ENCODE peak calls at places on chromosomes 11 and 22, in seven cellular contexts. E, D, J, C, S, V and O are unnamed samples.
A peak's percentile ranks its signal among the peaks of the same experiment; 100 is the strongest.

GRCh38 chr11:12617632-12618031 is 56.6 kb upstream of the TEAD1 start:
- DNase-seq in E (no peak), D (no peak), J (no peak), C (no peak), S (no peak), V (no peak), O (no peak)

GRCh38 chr22:43289551-43289963 is 53.6 kb downstream of the SCUBE1 start:
- DNase-seq in E (no peak), D (no peak), J (no peak), C (no peak), S (no peak), V (no peak), O (no peak)

GRCh38 chr22:24761888-24762675 is 12.4 kb downstream of the PIWIL3 start:
- DNase-seq in E (no peak), D (no peak), J (no peak), C (no peak), S (no peak), V (no peak), O (no peak)

GRCh38 chr11:126352163-126352562 is 3.3 kb upstream of the ST3GAL4 start:
- DNase-seq in E (no peak), D (no peak), J (no peak), C (no peak), S (no peak), V (no peak), O (no peak)

GRCh38 chr22:35642305-35642741 is 5.9 kb upstream of the APOL6 start:
- DNase-seq in E (peak; percentile 63), D (no peak), J (no peak), C (no peak), S (no peak), V (no peak), O (no peak)

GRCh38 chr22:27798526-27799333 is 2.8 kb downstream of the MN1 start:
- DNase-seq in E (no peak), D (no peak), J (no peak), C (no peak), S (no peak), V (no peak), O (no peak)

GRCh38 chr11:123202723-123203122 is 7.7 kb upstream of the CLMP start:
- DNase-seq in E (no peak), D (no peak), J (no peak), C (no peak), S (no peak), V (no peak), O (no peak)

GRCh38 chr22:46054091-46054877 is 77.3 kb upstream of the WNT7B start:
- DNase-seq in E (peak; percentile 90), D (peak; percentile 63), J (peak; percentile 80), C (peak; percentile 66), S (no peak), V (peak; percentile 67), O (peak; percentile 62)

GRCh38 chr22:20257474-20258299 is 10.4 kb downstream of the RTN4R start:
- DNase-seq in E (no peak), D (no peak), J (no peak), C (no peak), S (no peak), V (no peak), O (no peak)

GRCh38 chr11:127058524-127058923 is 58.0 kb upstream of the KIRREL3 start:
- DNase-seq in E (no peak), D (no peak), J (no peak), C (no peak), S (no peak), V (no peak), O (no peak)

GRCh38 chr11:58787903-58788302 is 56.2 kb upstream of the GLYAT start:
- DNase-seq in E (no peak), D (no peak), J (peak; percentile 2), C (no peak), S (no peak), V (no peak), O (no peak)

GRCh38 chr11:35116762-35117588 is 22.0 kb upstream of the CD44 start:
- DNase-seq in E (no peak), D (no peak), J (no peak), C (no peak), S (no peak), V (no peak), O (peak; percentile 90)

GRCh38 chr11:709109-709997 is 3.3 kb downstream of the EPS8L2 start:
- DNase-seq in E (no peak), D (no peak), J (no peak), C (no peak), S (no peak), V (no peak), O (no peak)
- H3K4me1 ChIP-seq in E (no peaks in the 10 kb centered on the region), D (no peaks in the 10 kb centered on the region), J (peaks cover 24% of the 10 kb centered on the region), C (peaks cover 15% of the 10 kb centered on the region), S (peaks cover 13% of the 10 kb centered on the region), V (no peaks in the 10 kb centered on the region), O (peaks cover 76% of the 10 kb centered on the region)

DNA sequence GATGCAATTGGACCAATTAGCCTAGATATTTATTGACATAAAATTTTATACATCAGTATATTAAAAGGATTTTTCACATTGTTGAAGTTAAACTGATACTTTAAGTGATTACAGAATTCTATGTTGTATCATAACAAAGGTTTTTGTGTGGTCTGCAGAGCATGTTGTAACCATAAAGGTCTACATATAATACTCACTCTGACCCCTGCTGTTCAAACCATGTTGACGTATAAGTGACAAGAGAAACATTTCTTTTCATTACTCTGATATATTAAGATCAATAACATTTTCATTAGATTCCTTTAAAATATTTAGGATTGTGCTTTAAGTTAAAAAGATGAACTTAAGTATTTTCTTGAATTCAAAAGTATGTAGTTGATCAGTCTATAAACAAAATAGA is 63.9 kb downstream of the GAS2 start:
- DNase-seq in E (no peak), D (peak; percentile 16), J (no peak), C (no peak), S (peak; percentile 34), V (no peak), O (no peak)
- H3K27me3 ChIP-seq in E (no peaks in the 10 kb centered on the region), D (no peaks in the 10 kb centered on the region), J (no peaks in the 10 kb centered on the region), C (no peaks in the 10 kb centered on the region), S (no peaks in the 10 kb centered on the region), V (no peaks in the 10 kb centered on the region), O (no peaks in the 10 kb centered on the region)

DNA sequence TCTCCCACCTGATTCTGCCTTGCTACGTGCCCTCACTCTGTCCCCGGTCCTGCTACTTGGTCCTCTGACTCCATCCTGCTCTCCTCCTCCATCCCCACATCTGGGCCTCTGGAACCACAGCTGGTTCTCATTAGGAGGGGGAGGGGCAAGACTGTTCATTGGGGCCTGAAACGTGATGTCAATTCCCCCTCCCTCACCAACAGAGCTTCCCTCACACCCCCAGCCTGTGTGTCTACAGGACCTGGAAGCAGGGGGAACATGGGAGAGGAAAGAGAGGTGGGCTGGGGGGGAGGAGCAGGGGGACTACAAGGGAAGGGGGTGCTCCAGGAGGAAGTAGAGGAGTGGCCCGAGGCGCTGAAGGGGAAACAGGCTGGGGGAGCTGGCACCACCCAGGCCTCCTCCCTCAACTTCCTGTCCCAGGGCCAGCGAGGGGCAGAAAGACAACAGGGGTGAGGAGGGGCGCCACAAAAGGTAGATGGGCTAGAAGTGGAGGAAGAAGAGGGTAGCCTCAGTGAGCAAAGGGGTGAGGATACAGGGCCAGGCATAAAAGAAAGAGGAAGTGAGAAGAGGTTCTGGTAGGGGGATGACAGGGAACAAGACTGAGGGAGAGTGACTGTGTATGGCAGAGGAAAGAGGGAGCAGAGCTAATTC is 8.9 kb downstream of the DCHS1 start:
- DNase-seq in E (peak; percentile 84), D (peak; percentile 41), J (no peak), C (no peak), S (no peak), V (no peak), O (no peak)
- H3K4me3 ChIP-seq in E (no peak overlapping the region), D (peak overlapping the region; percentile 40), J (peak overlapping the region; percentile 28), C (no peak overlapping the region), S (no peak overlapping the region), V (no peak overlapping the region), O (no peak overlapping the region)

GRCh38 chr22:49958961-49959781 is 1.4 kb upstream of the PIM3 start:
- DNase-seq in E (peak; percentile 74), D (peak; percentile 26), J (no peak), C (no peak), S (no peak), V (no peak), O (peak; percentile 42)
- H3K4me1 ChIP-seq in E (no peaks in the 10 kb centered on the region), D (peaks cover 25% of the 10 kb centered on the region), J (peaks cover 31% of the 10 kb centered on the region), C (peaks cover 37% of the 10 kb centered on the region), S (peaks cover 6% of the 10 kb centered on the region), V (no peaks in the 10 kb centered on the region), O (peaks cover 57% of the 10 kb centered on the region)

GRCh38 chr11:19241260-19242183 is 777 bp upstream of the E2F8 start:
- DNase-seq in E (peak; percentile 66), D (no peak), J (no peak), C (no peak), S (peak; percentile 68), V (no peak), O (peak; percentile 17)
- H3K27me3 ChIP-seq in E (peaks cover 73% of the 10 kb centered on the region), D (peaks cover 29% of the 10 kb centered on the region), J (peaks cover 21% of the 10 kb centered on the region), C (peaks cover 11% of the 10 kb centered on the region), S (peaks cover 22% of the 10 kb centered on the region), V (peaks cover 82% of the 10 kb centered on the region), O (peaks cover 24% of the 10 kb centered on the region)

GRCh38 chr11:63610604-63611394 is 3.4 kb downstream of the PLAAT3 start:
- DNase-seq in E (peak; percentile 47), D (no peak), J (peak; percentile 9), C (no peak), S (no peak), V (no peak), O (no peak)

GRCh38 chr11:63611395-63611747 is 2.9 kb downstream of the PLAAT3 start:
- DNase-seq in E (no peak), D (no peak), J (no peak), C (no peak), S (no peak), V (no peak), O (no peak)

GRCh38 chr11:63613517-63614135 is 607 bp downstream of the PLAAT3 start:
- DNase-seq in E (peak; percentile 84), D (peak; percentile 43), J (no peak), C (no peak), S (peak; percentile 56), V (peak; percentile 67), O (peak; percentile 69)

GRCh38 chr11:63614136-63614664 is at the start of gene PLAAT3:
- DNase-seq in E (peak; percentile 87), D (no peak), J (peak; percentile 35), C (peak; percentile 57), S (peak; percentile 73), V (peak; percentile 84), O (peak; percentile 79)

DNA sequence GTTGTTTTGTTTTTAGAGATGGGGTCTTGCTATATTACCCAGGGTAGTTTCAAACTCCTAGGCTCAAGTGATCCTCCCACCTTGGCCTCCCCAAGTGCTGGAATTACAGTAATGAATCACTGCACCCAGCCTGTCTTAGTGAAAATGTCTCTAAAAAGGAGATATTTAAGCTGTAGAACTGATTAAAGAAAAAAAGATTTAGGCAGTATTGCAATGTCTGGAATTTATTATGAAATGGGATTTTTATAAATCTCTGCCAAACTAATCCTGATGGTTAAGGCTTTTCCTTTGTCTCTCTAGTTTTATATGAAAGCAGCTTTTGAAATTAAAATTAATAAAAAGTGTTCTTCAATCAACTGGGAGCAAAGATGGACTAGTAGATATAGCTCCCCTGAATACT is 2.1 kb downstream of the PLAAT3 start:
- DNase-seq in E (no peak), D (no peak), J (no peak), C (no peak), S (no peak), V (no peak), O (no peak)
- H3K4me3 ChIP-seq in E (no peak overlapping the region), D (no peak overlapping the region), J (no peak overlapping the region), C (peak overlapping the region; percentile 74), S (no peak overlapping the region), V (peak overlapping the region; percentile 69), O (no peak overlapping the region)